ENCODE peak calls at places on chromosomes 7 and 10, in four cellular contexts. One of them, this sample, is unnamed.

GRCh38 chr10:93753621-93754250 is 4.0 kb upstream of the LGI1 start:
- DNase-seq in germinal center: no peak
- DNase-seq in cardiac fibroblast: no peak
- DNase-seq in stimulated activated CD8-positive, alpha-beta memory T cell treated with anti-CD3 and anti-CD28 coated beads, Interleukin-2, amount 100 ng/mL, for 1 hour: no peak
- DNase-seq in this sample: no peak

GRCh38 chr7:151679868-151680534 is 160.3 kb upstream of the RHEB start:
- DNase-seq in cardiac fibroblast: no peak
- DNase-seq in stimulated activated CD8-positive, alpha-beta memory T cell treated with anti-CD3 and anti-CD28 coated beads, Interleukin-2, amount 100 ng/mL, for 1 hour: no peak
- DNase-seq in germinal center: no peak
- DNase-seq in this sample: no peak

GRCh38 chr10:132265878-132266496 is 41.8 kb downstream of the STK32C start:
- DNase-seq in germinal center: no peak
- DNase-seq in stimulated activated CD8-positive, alpha-beta memory T cell treated with anti-CD3 and anti-CD28 coated beads, Interleukin-2, amount 100 ng/mL, for 1 hour: no peak
- DNase-seq in cardiac fibroblast: peak
- DNase-seq in this sample: no peak

GRCh38 chr10:121405096-121405495 is 193.1 kb downstream of the FGFR2 start:
- DNase-seq in germinal center: no peak
- DNase-seq in stimulated activated CD8-positive, alpha-beta memory T cell treated with anti-CD3 and anti-CD28 coated beads, Interleukin-2, amount 100 ng/mL, for 1 hour: no peak
- DNase-seq in cardiac fibroblast: no peak
- DNase-seq in this sample: no peak

GRCh38 chr10:99524050-99524666 is 8.6 kb upstream of the NKX2-3 start:
- DNase-seq in stimulated activated CD8-positive, alpha-beta memory T cell treated with anti-CD3 and anti-CD28 coated beads, Interleukin-2, amount 100 ng/mL, for 1 hour: no peak
- DNase-seq in cardiac fibroblast: no peak
- DNase-seq in germinal center: no peak
- DNase-seq in this sample: no peak

GRCh38 chr10:110311357-110311949 is 6.7 kb upstream of the SMNDC1 start:
- DNase-seq in stimulated activated CD8-positive, alpha-beta memory T cell treated with anti-CD3 and anti-CD28 coated beads, Interleukin-2, amount 100 ng/mL, for 1 hour: no peak
- DNase-seq in cardiac fibroblast: peak
- DNase-seq in germinal center: peak
- DNase-seq in this sample: no peak

GRCh38 chr7:142301923-142302550 is 44.2 kb upstream of the PRSS58 start:
- DNase-seq in germinal center: peak
- DNase-seq in cardiac fibroblast: peak
- DNase-seq in stimulated activated CD8-positive, alpha-beta memory T cell treated with anti-CD3 and anti-CD28 coated beads, Interleukin-2, amount 100 ng/mL, for 1 hour: no peak
- DNase-seq in this sample: no peak

GRCh38 chr7:158676898-158677297 is 27.7 kb downstream of the NCAPG2 start:
- DNase-seq in cardiac fibroblast: no peak
- DNase-seq in germinal center: no peak
- DNase-seq in stimulated activated CD8-positive, alpha-beta memory T cell treated with anti-CD3 and anti-CD28 coated beads, Interleukin-2, amount 100 ng/mL, for 1 hour: no peak
- DNase-seq in this sample: no peak

GRCh38 chr10:130099344-130099743 is 11.3 kb downstream of the C10orf143 start:
- DNase-seq in cardiac fibroblast: no peak
- DNase-seq in germinal center: no peak
- DNase-seq in stimulated activated CD8-positive, alpha-beta memory T cell treated with anti-CD3 and anti-CD28 coated beads, Interleukin-2, amount 100 ng/mL, for 1 hour: no peak
- DNase-seq in this sample: no peak

GRCh38 chr7:17298102-17298839 is at the start of gene AHR:
- DNase-seq in cardiac fibroblast: peak
- DNase-seq in germinal center: peak
- DNase-seq in stimulated activated CD8-positive, alpha-beta memory T cell treated with anti-CD3 and anti-CD28 coated beads, Interleukin-2, amount 100 ng/mL, for 1 hour: peak
- DNase-seq in this sample: peak

GRCh38 chr10:11025978-11026377 is 8.3 kb downstream of the CELF2 start:
- DNase-seq in stimulated activated CD8-positive, alpha-beta memory T cell treated with anti-CD3 and anti-CD28 coated beads, Interleukin-2, amount 100 ng/mL, for 1 hour: no peak
- DNase-seq in germinal center: no peak
- DNase-seq in cardiac fibroblast: no peak
- DNase-seq in this sample: no peak

GRCh38 chr7:90411510-90411909 is 8.2 kb downstream of the CLDN12 start:
- DNase-seq in germinal center: no peak
- DNase-seq in cardiac fibroblast: no peak
- DNase-seq in stimulated activated CD8-positive, alpha-beta memory T cell treated with anti-CD3 and anti-CD28 coated beads, Interleukin-2, amount 100 ng/mL, for 1 hour: no peak
- DNase-seq in this sample: peak